ENCODE peak calls at places on chromosomes 11 and 22, in four cellular contexts. One of them, this sample, is unnamed.

GRCh38 chr11:127632971-127633680 is 632.6 kb upstream of the KIRREL3 start:
- DNase-seq in frontal cortex: no peak
- DNase-seq in putamen: no peak
- DNase-seq in ovary: no peak
- DNase-seq in this sample: no peak

GRCh38 chr11:64245401-64245796 is 1.3 kb downstream of the PPP1R14B start:
- DNase-seq in putamen: no peak
- DNase-seq in ovary: peak; percentile 73
- DNase-seq in frontal cortex: no peak
- DNase-seq in this sample: no peak

GRCh38 chr11:3194016-3194816 is 24.4 kb downstream of the MRGPRG start:
- DNase-seq in putamen: no peak
- DNase-seq in frontal cortex: no peak
- DNase-seq in ovary: no peak
- DNase-seq in this sample: no peak

GRCh38 chr22:18070556-18071306 is 7.1 kb upstream of the PEX26 start:
- DNase-seq in ovary: no peak
- DNase-seq in putamen: no peak
- DNase-seq in frontal cortex: no peak
- DNase-seq in this sample: no peak

GRCh38 chr11:117837791-117838190 is 13.2 kb upstream of the FXYD2 start:
- DNase-seq in ovary: no peak
- DNase-seq in frontal cortex: no peak
- DNase-seq in putamen: no peak
- DNase-seq in this sample: no peak

GRCh38 chr22:46373838-46374662 is 38.5 kb downstream of the TRMU start:
- DNase-seq in frontal cortex: no peak
- DNase-seq in putamen: no peak
- DNase-seq in ovary: peak; percentile 10
- DNase-seq in this sample: no peak

GRCh38 chr11:103988595-103988969 is 47.9 kb upstream of the DDI1 start:
- DNase-seq in ovary: no peak
- DNase-seq in frontal cortex: no peak
- DNase-seq in putamen: no peak
- DNase-seq in this sample: no peak

GRCh38 chr11:61834278-61835004 is 6.3 kb downstream of the FADS2 start:
- DNase-seq in ovary: peak; percentile 52
- DNase-seq in frontal cortex: no peak
- DNase-seq in putamen: no peak
- DNase-seq in this sample: peak; percentile 88

GRCh38 chr11:65398362-65398910 is 12.0 kb downstream of the FRMD8 start:
- DNase-seq in ovary: no peak
- DNase-seq in frontal cortex: no peak
- DNase-seq in putamen: no peak
- DNase-seq in this sample: no peak

GRCh38 chr11:46006418-46007070 is 84.1 kb downstream of the LARGE2 start:
- DNase-seq in putamen: peak; percentile 66
- DNase-seq in frontal cortex: peak; percentile 22
- DNase-seq in ovary: no peak
- DNase-seq in this sample: peak; percentile 70

GRCh38 chr11:86214710-86215109 is 29.8 kb upstream of the EED start:
- DNase-seq in ovary: no peak
- DNase-seq in putamen: no peak
- DNase-seq in frontal cortex: no peak
- DNase-seq in this sample: peak; percentile 48

GRCh38 chr11:71977743-71978418 is 20.8 kb upstream of the IL18BP start:
- DNase-seq in ovary: no peak
- DNase-seq in frontal cortex: peak; percentile 29
- DNase-seq in putamen: peak; percentile 48
- DNase-seq in this sample: peak; percentile 48

GRCh38 chr22:46638601-46639431 is 18.6 kb downstream of the GRAMD4 start:
- DNase-seq in ovary: no peak
- DNase-seq in frontal cortex: no peak
- DNase-seq in putamen: no peak
- DNase-seq in this sample: no peak

GRCh38 chr11:63920126-63920869 is 3.3 kb upstream of the RCOR2 start:
- DNase-seq in ovary: peak; percentile 68
- DNase-seq in frontal cortex: peak; percentile 73
- DNase-seq in putamen: peak; percentile 81
- DNase-seq in this sample: no peak

GRCh38 chr22:17777005-17777716 is 2.9 kb upstream of the BID start:
- DNase-seq in putamen: no peak
- DNase-seq in frontal cortex: no peak
- DNase-seq in ovary: no peak
- DNase-seq in this sample: peak; percentile 87

GRCh38 chr11:99199336-99199735 is 178.6 kb downstream of the CNTN5 start:
- DNase-seq in putamen: no peak
- DNase-seq in ovary: no peak
- DNase-seq in frontal cortex: no peak
- DNase-seq in this sample: no peak

GRCh38 chr11:69745201-69745600 is 29.9 kb downstream of the FGF4 start:
- DNase-seq in ovary: no peak
- DNase-seq in frontal cortex: no peak
- DNase-seq in putamen: no peak
- DNase-seq in this sample: no peak

GRCh38 chr22:45201678-45202332 is 38.1 kb downstream of the NUP50 start:
- DNase-seq in frontal cortex: peak; percentile 9
- DNase-seq in putamen: no peak
- DNase-seq in ovary: no peak
- DNase-seq in this sample: no peak

GRCh38 chr11:119204066-119204465 is 2.1 kb upstream of the CBL start:
- DNase-seq in ovary: no peak
- DNase-seq in frontal cortex: no peak
- DNase-seq in putamen: no peak
- DNase-seq in this sample: no peak

GRCh38 chr11:121356357-121356756 is 63.8 kb downstream of the SC5D start:
- DNase-seq in putamen: no peak
- DNase-seq in frontal cortex: no peak
- DNase-seq in ovary: no peak
- DNase-seq in this sample: no peak

GRCh38 chr11:34959770-34960169 is 43.4 kb downstream of the PDHX start:
- DNase-seq in frontal cortex: no peak
- DNase-seq in putamen: no peak
- DNase-seq in ovary: no peak
- DNase-seq in this sample: no peak

GRCh38 chr11:91194551-91194950 is 971.7 kb upstream of the CHORDC1 start:
- DNase-seq in putamen: no peak
- DNase-seq in frontal cortex: no peak
- DNase-seq in ovary: no peak
- DNase-seq in this sample: no peak

GRCh38 chr11:40338739-40339138 is 1120.7 kb downstream of the LRRC4C start:
- DNase-seq in putamen: no peak
- DNase-seq in ovary: no peak
- DNase-seq in frontal cortex: no peak
- DNase-seq in this sample: no peak

GRCh38 chr22:44750481-44750880 is 1.9 kb upstream of the ARHGAP8 start:
- DNase-seq in ovary: no peak
- DNase-seq in frontal cortex: no peak
- DNase-seq in putamen: no peak
- DNase-seq in this sample: no peak

GRCh38 chr11:120254788-120255518 is 15.0 kb downstream of the POU2F3 start:
- DNase-seq in ovary: no peak
- DNase-seq in frontal cortex: no peak
- DNase-seq in putamen: no peak
- DNase-seq in this sample: peak; percentile 63

GRCh38 chr22:46061431-46062231 is 84.7 kb upstream of the WNT7B start:
- DNase-seq in putamen: no peak
- DNase-seq in ovary: no peak
- DNase-seq in frontal cortex: no peak
- DNase-seq in this sample: no peak

GRCh38 chr11:128898580-128899344 is 7.6 kb downstream of the KCNJ5 start:
- DNase-seq in putamen: no peak
- DNase-seq in frontal cortex: no peak
- DNase-seq in ovary: no peak
- DNase-seq in this sample: no peak

GRCh38 chr22:30712094-30712493 is 17.4 kb downstream of the OSBP2 start:
- DNase-seq in ovary: no peak
- DNase-seq in putamen: peak; percentile 61
- DNase-seq in frontal cortex: no peak
- DNase-seq in this sample: no peak

GRCh38 chr11:8989411-8989810 is 14.4 kb downstream of the NRIP3 start:
- DNase-seq in putamen: no peak
- DNase-seq in ovary: no peak
- DNase-seq in frontal cortex: no peak
- DNase-seq in this sample: no peak

GRCh38 chr11:123034587-123034986 is 27.3 kb downstream of the HSPA8 start:
- DNase-seq in ovary: no peak
- DNase-seq in frontal cortex: no peak
- DNase-seq in putamen: no peak
- DNase-seq in this sample: no peak

GRCh38 chr11:132943737-132944556 is 588.4 kb downstream of the OPCML start:
- DNase-seq in putamen: no peak
- DNase-seq in frontal cortex: peak; percentile 49
- DNase-seq in ovary: no peak
- DNase-seq in this sample: no peak

GRCh38 chr22:50177537-50178470 is 7.3 kb downstream of the PANX2 start:
- DNase-seq in ovary: peak; percentile 60
- DNase-seq in putamen: no peak
- DNase-seq in frontal cortex: peak; percentile 33
- DNase-seq in this sample: no peak

GRCh38 chr11:72394456-72394855 is 39.9 kb downstream of the CLPB start:
- DNase-seq in putamen: no peak
- DNase-seq in frontal cortex: no peak
- DNase-seq in ovary: no peak
- DNase-seq in this sample: no peak

GRCh38 chr11:72222907-72223614 is 1.5 kb upstream of the INPPL1 start:
- DNase-seq in frontal cortex: peak; percentile 68
- DNase-seq in ovary: peak; percentile 95
- DNase-seq in putamen: peak; percentile 87
- DNase-seq in this sample: peak; percentile 92

GRCh38 chr11:10116588-10116987 is 177.4 kb downstream of the SBF2 start:
- DNase-seq in putamen: no peak
- DNase-seq in ovary: no peak
- DNase-seq in frontal cortex: no peak
- DNase-seq in this sample: no peak

This sample was measured in GM13977.